ENCODE peak calls at places on chromosomes 2 and 18, in seven cellular contexts. A is HCT116, R is sigmoid colon, X is HL-60, W is astrocyte of the spinal cord, Y is fibroblast of mammary gland, K is colonic mucosa. P is an unnamed sample.

GRCh38 chr2:201432551-201433388 is 18.5 kb downstream of the TRAK2 start:
- DNase-seq in A (no peak), R (peak), X (no peak), W (peak), Y (peak), K (no peak), P (no peak)

GRCh38 chr2:200862532-200863000 is 1.9 kb downstream of the CLK1 start:
- DNase-seq in A (no peak), R (no peak), X (no peak), W (peak), Y (peak), K (peak), P (peak)

GRCh38 chr2:97662895-97663625 is 784 bp downstream of the ACTR1B start:
- DNase-seq in A (no peak), R (peak), X (peak), W (peak), Y (peak), K (peak), P (peak)

GRCh38 chr2:167005096-167005495 is 116.8 kb downstream of the XIRP2 start:
- DNase-seq in A (no peak), R (no peak), X (no peak), W (peak), Y (peak), K (no peak), P (no peak)

GRCh38 chr2:135925571-135925970 is 49.3 kb upstream of the MCM6 start:
- DNase-seq in A (no peak), R (no peak), X (no peak), W (peak), Y (peak), K (no peak), P (no peak)

GRCh38 chr18:31399336-31400032 is 22.9 kb downstream of the DSG4 start:
- DNase-seq in A (peak), R (no peak), X (peak), W (peak), Y (peak), K (peak), P (peak)

GRCh38 chr2:30569991-30570390 is 122.9 kb downstream of the LCLAT1 start:
- DNase-seq in A (no peak), R (no peak), X (no peak), W (peak), Y (peak), K (no peak), P (no peak)

GRCh38 chr2:23615216-23616020 is 230.4 kb downstream of the KLHL29 start:
- DNase-seq in A (no peak), R (peak), X (no peak), W (no peak), Y (no peak), K (no peak), P (no peak)

GRCh38 chr2:109707281-109708147 is 86.6 kb upstream of the RGPD5 start:
- DNase-seq in A (no peak), R (peak), X (no peak), W (no peak), Y (no peak), K (no peak), P (no peak)

GRCh38 chr18:74862094-74862493 is 264.4 kb downstream of the ZNF407 start:
- DNase-seq in A (no peak), R (peak), X (no peak), W (no peak), Y (no peak), K (no peak), P (no peak)

GRCh38 chr18:37393221-37393828 is 172.3 kb downstream of the CELF4 start:
- DNase-seq in A (no peak), R (no peak), X (no peak), W (no peak), Y (no peak), K (no peak), P (no peak)

GRCh38 chr18:55539240-55539639 is 48.8 kb downstream of the TCF4 start:
- DNase-seq in A (no peak), R (no peak), X (no peak), W (peak), Y (peak), K (no peak), P (no peak)

GRCh38 chr2:171862501-171862900 is 31.5 kb downstream of the SLC25A12 start:
- DNase-seq in A (no peak), R (no peak), X (no peak), W (no peak), Y (no peak), K (no peak), P (no peak)

GRCh38 chr18:21366896-21367295 is 124.9 kb downstream of the GREB1L start:
- DNase-seq in A (no peak), R (no peak), X (no peak), W (no peak), Y (no peak), K (no peak), P (no peak)

GRCh38 chr18:51195086-51195601 is 2.3 kb downstream of the MEX3C start:
- DNase-seq in A (no peak), R (no peak), X (no peak), W (no peak), Y (peak), K (no peak), P (no peak)

GRCh38 chr2:12618576-12618975 is 98.2 kb upstream of the TRIB2 start:
- DNase-seq in A (no peak), R (no peak), X (no peak), W (no peak), Y (no peak), K (no peak), P (no peak)

GRCh38 chr18:64330976-64331375 is 182.1 kb upstream of the LINC00305 start:
- DNase-seq in A (no peak), R (no peak), X (no peak), W (no peak), Y (no peak), K (no peak), P (no peak)

GRCh38 chr2:88692187-88692586 is 714 bp downstream of the RPIA start:
- DNase-seq in A (no peak), R (no peak), X (peak), W (no peak), Y (peak), K (peak), P (no peak)

GRCh38 chr2:216283038-216283900 is 89.0 kb downstream of the MARCHF4 start:
- DNase-seq in A (peak), R (no peak), X (peak), W (no peak), Y (peak), K (no peak), P (no peak)
- TF ChIP-seq CTCF in A (peak), R (no peak), X (peak), W (peak), Y (peak), K (no peak), P (peak)

GRCh38 chr2:28666496-28667184 is 85.0 kb upstream of the PPP1CB start:
- DNase-seq in A (no peak), R (peak), X (no peak), W (no peak), Y (peak), K (no peak), P (no peak)

GRCh38 chr2:28662468-28663095 is 89.0 kb upstream of the PPP1CB start:
- DNase-seq in A (no peak), R (peak), X (no peak), W (peak), Y (peak), K (peak), P (peak)

GRCh38 chr2:28664120-28664842 is 87.3 kb upstream of the PPP1CB start:
- DNase-seq in A (no peak), R (peak), X (no peak), W (no peak), Y (peak), K (peak), P (no peak)

GRCh38 chr2:28663359-28663758 is 88.3 kb upstream of the PPP1CB start:
- DNase-seq in A (no peak), R (peak), X (no peak), W (peak), Y (peak), K (no peak), P (no peak)

DNA sequence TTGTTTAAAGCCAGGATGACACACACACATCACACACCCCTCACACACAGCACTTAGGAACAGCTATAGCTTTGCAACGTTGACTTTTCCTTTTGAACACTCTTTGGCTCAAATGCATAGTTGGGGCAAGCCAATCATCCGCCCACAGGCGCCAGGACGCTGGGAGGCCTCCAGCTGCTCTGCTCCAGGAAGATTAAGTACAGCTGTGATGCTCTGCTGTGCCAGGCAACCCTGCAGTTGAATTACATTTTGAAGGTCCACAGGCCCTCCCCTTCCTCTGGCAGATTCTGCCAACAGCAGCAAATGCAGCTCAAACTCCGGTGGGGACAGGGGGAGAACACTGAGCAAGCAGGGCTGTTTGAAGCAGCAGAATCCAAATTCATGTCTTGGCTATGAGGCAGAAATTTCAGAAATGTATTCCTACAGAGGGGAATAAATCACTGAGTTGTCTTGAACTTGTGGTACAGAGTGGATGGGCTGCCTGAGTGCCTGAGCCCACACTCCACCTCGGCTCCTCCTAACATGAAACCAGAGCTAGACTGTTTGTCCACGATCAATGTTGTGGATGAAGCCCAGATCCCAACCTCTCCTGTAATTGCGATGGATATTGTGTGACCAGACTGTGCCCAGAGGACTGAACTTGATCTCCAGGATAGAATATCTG is 86.5 kb upstream of the PPP1CB start:
- DNase-seq in A (no peak), R (peak), X (no peak), W (peak), Y (peak), K (peak), P (no peak)
- H3K4me3 ChIP-seq in A (no peak), R (no peak), X (no peak), W (no peak), Y (no peak), K (no peak), P (no peak)

DNA sequence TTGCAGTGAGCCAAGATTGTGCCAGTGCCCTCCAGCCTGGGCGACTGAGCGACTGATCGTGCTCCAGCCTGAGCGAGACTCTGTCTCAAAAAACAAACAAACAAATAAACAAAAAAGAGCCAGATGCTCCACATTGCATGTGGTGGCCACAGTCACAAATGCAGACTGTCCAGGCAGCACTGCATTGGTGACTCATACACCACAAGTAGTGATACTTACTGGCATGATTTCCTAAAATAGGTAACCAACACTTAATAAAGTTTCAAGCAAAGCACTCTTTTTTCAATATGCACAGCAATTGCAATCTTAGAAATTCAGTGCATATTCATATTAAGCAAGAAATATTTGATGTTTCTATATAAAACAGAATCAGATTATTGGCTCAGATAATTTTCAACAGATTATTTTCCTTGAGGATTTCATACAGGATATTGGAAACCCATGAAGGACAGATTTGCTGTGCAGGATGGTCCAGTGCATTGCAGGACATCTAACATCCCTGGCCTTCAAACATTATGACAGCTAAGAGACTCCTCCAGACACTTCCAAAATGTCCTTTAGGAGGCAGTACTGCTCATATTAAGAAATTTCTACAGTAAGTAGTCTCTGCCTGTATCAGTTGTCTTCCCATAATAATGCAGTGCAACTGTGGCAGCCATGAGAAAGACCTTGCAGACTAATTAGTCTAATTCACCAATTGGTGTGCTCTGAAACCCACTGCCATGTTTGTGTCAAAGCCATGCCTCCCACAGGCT is 10.5 kb upstream of the SLC1A4 start:
- DNase-seq in A (peak), R (no peak), X (no peak), W (peak), Y (peak), K (no peak), P (peak)
- TF ChIP-seq CTCF in A (peak), R (no peak), X (no peak), W (peak), Y (peak), K (peak), P (no peak)

GRCh38 chr18:79876497-79876896 is 75.0 kb downstream of the SLC66A2 start:
- DNase-seq in A (no peak), R (no peak), X (no peak), W (no peak), Y (no peak), K (no peak), P (no peak)

GRCh38 chr18:79875531-79875919 is 75.9 kb downstream of the SLC66A2 start:
- DNase-seq in A (no peak), R (no peak), X (no peak), W (no peak), Y (no peak), K (no peak), P (no peak)

GRCh38 chr18:79873449-79874110 is 75.8 kb downstream of the KCNG2 start:
- DNase-seq in A (no peak), R (no peak), X (no peak), W (no peak), Y (peak), K (no peak), P (no peak)

GRCh38 chr18:79875931-79876461 is 75.5 kb downstream of the SLC66A2 start:
- DNase-seq in A (no peak), R (no peak), X (no peak), W (no peak), Y (no peak), K (no peak), P (no peak)

GRCh38 chr18:79874553-79875530 is 76.6 kb downstream of the SLC66A2 start:
- DNase-seq in A (no peak), R (no peak), X (no peak), W (no peak), Y (no peak), K (no peak), P (no peak)
- H3K4me3 ChIP-seq in A (no peak), R (no peak), X (no peak), W (no peak), Y (no peak), K (no peak), P (no peak)

DNA sequence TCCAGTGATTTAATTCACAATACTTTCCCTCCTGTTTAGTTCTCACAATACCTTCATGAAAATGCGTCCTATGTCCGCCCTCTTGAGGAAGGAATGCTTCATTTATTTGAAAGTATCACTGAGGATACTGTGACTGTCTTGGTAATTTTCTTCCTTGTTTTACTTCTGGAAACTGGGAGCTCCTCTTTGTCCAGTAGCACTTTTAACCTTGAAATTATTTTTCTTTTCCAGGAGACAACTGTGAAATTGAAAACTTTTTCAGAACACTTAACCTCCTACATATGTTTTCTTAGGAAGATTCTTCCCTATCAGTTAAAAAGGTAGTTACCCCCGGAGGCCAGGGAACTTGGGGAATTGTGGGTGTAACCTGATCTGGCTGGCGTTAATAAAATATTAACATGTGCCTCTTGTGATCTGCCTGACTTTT is 58.9 kb upstream of the STON1 start:
- DNase-seq in A (peak), R (no peak), X (no peak), W (peak), Y (peak), K (no peak), P (peak)
- TF ChIP-seq CTCF in A (peak), R (peak), X (no peak), W (peak), Y (peak), K (peak), P (peak)

DNA sequence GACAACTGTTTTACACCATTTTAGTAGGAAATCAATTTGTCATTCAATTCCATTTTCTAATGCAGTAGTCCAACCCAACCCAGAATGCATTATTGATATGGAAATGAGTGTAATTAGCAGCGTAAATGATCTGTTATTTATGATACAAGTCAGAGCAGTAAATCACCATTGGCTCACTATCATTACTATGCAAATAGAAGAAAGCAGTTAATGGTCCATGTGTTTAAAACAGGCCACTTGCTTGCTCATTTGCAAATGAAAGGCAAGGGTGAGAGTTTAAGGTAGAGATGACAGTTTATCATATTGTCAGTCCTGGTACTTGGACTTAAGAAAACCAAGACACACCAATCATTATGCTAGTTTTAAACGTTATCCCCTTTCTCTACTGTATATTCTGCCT is 111.6 kb downstream of the ERBB4 start:
- DNase-seq in A (no peak), R (no peak), X (no peak), W (no peak), Y (no peak), K (no peak), P (no peak)
- H3K4me3 ChIP-seq in A (no peak), R (no peak), X (no peak), W (no peak), Y (no peak), K (no peak), P (no peak)

DNA sequence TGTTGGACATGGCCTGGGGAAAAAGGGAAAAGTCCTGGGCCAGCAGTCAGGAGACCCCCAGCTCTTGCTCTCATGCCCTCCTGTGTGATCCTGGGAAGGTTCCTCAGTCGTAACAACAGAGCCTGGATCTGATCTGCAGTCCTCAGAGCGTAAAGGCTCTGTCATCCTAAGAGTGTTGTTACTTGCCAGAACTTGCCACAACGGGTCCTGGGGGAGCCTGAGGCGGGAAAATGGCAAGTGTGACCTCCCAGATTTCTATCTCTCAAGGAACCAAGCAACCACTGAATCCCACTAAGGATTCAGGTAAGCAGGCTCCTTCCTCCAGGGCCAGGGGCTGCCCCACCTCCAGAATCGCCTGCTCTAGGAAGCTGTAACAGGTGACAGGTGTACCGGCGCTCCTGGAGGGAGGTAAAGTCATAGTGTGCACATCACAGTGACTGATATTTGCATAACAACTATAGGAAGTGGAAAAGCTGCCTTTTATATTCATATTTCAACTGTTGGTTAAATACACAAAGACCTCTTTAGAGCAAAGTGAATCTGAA is 18.4 kb downstream of the HS1BP3 start:
- DNase-seq in A (no peak), R (no peak), X (no peak), W (no peak), Y (no peak), K (no peak), P (no peak)
- TF ChIP-seq CTCF in A (no peak), R (no peak), X (no peak), W (no peak), Y (no peak), K (no peak), P (no peak)

DNA sequence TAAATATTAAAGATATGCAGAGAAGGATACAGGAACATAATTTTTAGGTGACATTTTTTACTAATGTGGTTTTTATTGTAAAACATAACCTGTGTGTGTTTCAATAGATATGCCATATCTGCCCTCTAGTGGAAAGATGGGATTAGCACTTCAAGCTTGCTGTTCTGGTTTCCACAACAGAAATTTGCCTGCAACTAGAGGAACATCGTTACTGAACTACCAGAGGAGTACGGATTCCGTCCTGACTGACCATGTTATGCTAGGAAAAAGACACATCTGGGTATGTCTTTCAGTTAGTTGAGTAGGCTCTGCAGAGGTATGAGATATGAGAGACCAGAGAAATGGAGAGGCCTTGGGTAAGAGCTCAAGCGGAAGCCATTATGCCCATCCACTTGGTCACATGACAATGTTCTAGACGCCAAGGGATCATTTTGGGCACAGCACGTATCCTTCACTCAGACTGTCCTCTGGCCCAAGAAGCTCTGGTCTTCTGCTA is 104.9 kb downstream of the MBD2 start:
- DNase-seq in A (peak), R (no peak), X (peak), W (peak), Y (peak), K (peak), P (peak)
- H3K4me3 ChIP-seq in A (peak), R (no peak), X (peak), W (no peak), Y (peak), K (no peak), P (no peak)

GRCh38 chr18:41767960-41768359 is 187.1 kb upstream of the PIK3C3 start:
- DNase-seq in A (no peak), R (no peak), X (no peak), W (peak), Y (peak), K (no peak), P (no peak)
- TF ChIP-seq CTCF in A (no peak), R (no peak), X (no peak), W (peak), Y (peak), K (no peak), P (peak)

GRCh38 chr2:189662674-189663226 is 1.5 kb downstream of the ASNSD1 start:
- DNase-seq in A (no peak), R (no peak), X (no peak), W (no peak), Y (no peak), K (no peak), P (no peak)
- H3K4me3 ChIP-seq in A (peak), R (no peak), X (peak), W (peak), Y (peak), K (no peak), P (peak)